ENCODE peak calls at places on chromosomes 1 and 21, in eight cellular contexts. A is neural progenitor cell; K is central memory CD4-positive, alpha-beta T cell; S is HCT116; F is anterior cingulate cortex; I is MCF 10A; Z is T follicular helper cell; J is activated CD8-positive, alpha-beta T cell treated with anti-CD3 and anti-CD28 coated beads for 36 hours. C is an unnamed sample.

GRCh38 chr1:201229095-201229494 is 38.5 kb downstream of the IGFN1 start:
- DNase-seq in A (no peak), K (no peak), S (no peak), F (no peak), I (no peak), Z (no peak), J (no peak), C (no peak)

GRCh38 chr1:115865704-115866380 is 24.9 kb upstream of the NHLH2 start:
- DNase-seq in A (no peak), K (no peak), S (no peak), F (no peak), I (no peak), Z (no peak), J (no peak), C (no peak)

GRCh38 chr1:151908228-151908691 is 1.1 kb downstream of the THEM4 start:
- DNase-seq in A (peak), K (no peak), S (peak), F (no peak), I (peak), Z (no peak), J (peak), C (no peak)

GRCh38 chr1:115666702-115667101 is 24.9 kb downstream of the VANGL1 start:
- DNase-seq in A (no peak), K (no peak), S (no peak), F (no peak), I (no peak), Z (no peak), J (no peak), C (peak)

GRCh38 chr1:62530516-62531154 is 66.7 kb upstream of the ANGPTL3 start:
- DNase-seq in A (peak), K (no peak), S (no peak), F (peak), I (no peak), Z (no peak), J (peak), C (peak)

GRCh38 chr21:14361958-14362357 is 21.0 kb downstream of the HSPA13 start:
- DNase-seq in A (no peak), K (no peak), S (no peak), F (no peak), I (peak), Z (no peak), J (no peak), C (no peak)

GRCh38 chr1:202160377-202160940 is at the start of gene PTPN7:
- DNase-seq in A (no peak), K (peak), S (no peak), F (no peak), I (no peak), Z (peak), J (peak), C (no peak)

GRCh38 chr1:182752077-182752826 is 37.3 kb upstream of the NPL start:
- DNase-seq in A (no peak), K (no peak), S (no peak), F (no peak), I (no peak), Z (no peak), J (no peak), C (no peak)

GRCh38 chr1:208652300-208653160 is 408.3 kb upstream of the PLXNA2 start:
- DNase-seq in A (peak), K (no peak), S (peak), F (peak), I (peak), Z (no peak), J (peak), C (peak)

GRCh38 chr1:41629571-41629970 is 145.1 kb upstream of the EDN2 start:
- DNase-seq in A (no peak), K (no peak), S (no peak), F (no peak), I (peak), Z (no peak), J (no peak), C (no peak)

GRCh38 chr1:59486595-59486994 is 189.7 kb downstream of the FGGY start:
- DNase-seq in A (no peak), K (no peak), S (no peak), F (no peak), I (no peak), Z (no peak), J (no peak), C (no peak)

GRCh38 chr1:235397733-235398132 is 30.5 kb downstream of the TBCE start:
- DNase-seq in A (no peak), K (no peak), S (no peak), F (no peak), I (peak), Z (no peak), J (no peak), C (no peak)